ENCODE peak calls at places on chromosomes 3 and 15, in five cellular contexts. Z is erythroblast, A is mucosa of gallbladder, S is foreskin fibroblast, K is type B pancreatic cell. X is an unnamed sample.

GRCh38 chr3:42097166-42097946 is 6.2 kb downstream of the TRAK1 start:
- DNase-seq in Z (no peak), A (no peak), S (peak; percentile 67), K (no peak), X (no peak)

GRCh38 chr3:41117398-41117870 is 81.9 kb upstream of the CTNNB1 start:
- DNase-seq in Z (peak; percentile 70), A (peak; percentile 93), S (peak; percentile 93), K (no peak), X (peak; percentile 91)

GRCh38 chr3:108327168-108327567 is 30.8 kb downstream of the HHLA2 start:
- DNase-seq in Z (no peak), A (no peak), S (no peak), K (no peak), X (no peak)

GRCh38 chr3:195910499-195910845 is 2.1 kb upstream of the TNK2 start:
- DNase-seq in Z (no peak), A (no peak), S (no peak), K (no peak), X (no peak)

GRCh38 chr3:188446014-188446413 is 292.1 kb downstream of the LPP start:
- DNase-seq in Z (no peak), A (no peak), S (no peak), K (no peak), X (no peak)

GRCh38 chr3:54202651-54203248 is 80.4 kb downstream of the CACNA2D3 start:
- DNase-seq in Z (no peak), A (no peak), S (no peak), K (no peak), X (no peak)

GRCh38 chr15:37585966-37586656 is 348.3 kb upstream of the TMCO5A start:
- DNase-seq in Z (no peak), A (no peak), S (peak; percentile 30), K (no peak), X (no peak)

GRCh38 chr15:101505610-101506337 is 16.3 kb upstream of the PCSK6 start:
- DNase-seq in Z (no peak), A (peak; percentile 5), S (no peak), K (no peak), X (no peak)

GRCh38 chr3:46578973-46579755 is 13.1 kb upstream of the LRRC2 start:
- DNase-seq in Z (no peak), A (no peak), S (no peak), K (no peak), X (no peak)

GRCh38 chr15:96503276-96503675 is 172.8 kb downstream of the NR2F2 start:
- DNase-seq in Z (no peak), A (no peak), S (no peak), K (no peak), X (no peak)

X was measured in Calu3.